ENCODE peak calls at places on chromosomes 5 and 9, in four cellular contexts. J is PC-3, M is GM23248, Q is hepatocyte. S is an unnamed sample. For H3K9me3, the result is how much of the 10 kb centered on the place peaks cover.

GRCh38 chr9:124855944-124856773 is 2.9 kb downstream of the WDR38 start:
- DNase-seq in J (peak), M (peak), Q (no peak), S (peak)

GRCh38 chr5:134887593-134888159 is 13.5 kb downstream of the TXNDC15 start:
- DNase-seq in Q (no peak), J (no peak), M (no peak), S (no peak)

GRCh38 chr9:112331676-112331955 is 1.8 kb downstream of the PTBP3 start:
- DNase-seq in J (peak), Q (no peak), M (no peak), S (no peak)

GRCh38 chr9:135971892-135972291 is 10.7 kb upstream of the UBAC1 start:
- DNase-seq in J (peak), Q (peak), M (no peak), S (peak)

GRCh38 chr5:143596500-143596820 is 193.0 kb upstream of the NR3C1 start:
- DNase-seq in M (no peak), J (no peak), Q (no peak), S (no peak)

GRCh38 chr9:130682490-130683121 is 11.0 kb upstream of the EXOSC2 start:
- DNase-seq in M (peak), J (peak), Q (peak), S (peak)

GRCh38 chr5:43685271-43685950 is 82.4 kb downstream of the NNT start:
- DNase-seq in Q (no peak), M (peak), J (no peak), S (no peak)

GRCh38 chr5:159849437-159850191 is 66.7 kb upstream of the ADRA1B start:
- DNase-seq in Q (no peak), J (peak), M (peak), S (no peak)

GRCh38 chr9:85872444-85872843 is 68.5 kb upstream of the NAA35 start:
- DNase-seq in Q (no peak), M (peak), J (no peak), S (no peak)

GRCh38 chr5:76820491-76820890 is 1.7 kb downstream of the F2RL1 start:
- DNase-seq in Q (no peak), J (peak), M (no peak), S (no peak)

GRCh38 chr5:132832612-132833011 is 2.2 kb upstream of the SHROOM1 start:
- DNase-seq in Q (no peak), J (no peak), M (no peak), S (no peak)

GRCh38 chr9:98101868-98102273 is 17.2 kb downstream of the TRIM14 start:
- DNase-seq in M (no peak), J (no peak), Q (no peak), S (peak)

GRCh38 chr9:33464045-33464636 is 9.6 kb downstream of the NOL6 start:
- DNase-seq in Q (no peak), M (no peak), J (no peak), S (no peak)

GRCh38 chr5:55600086-55600485 is 65.3 kb upstream of the PLPP1 start:
- DNase-seq in M (peak), J (no peak), Q (no peak), S (no peak)

GRCh38 chr5:149414405-149415244 is 35.5 kb upstream of the IL17B start:
- DNase-seq in M (peak), J (no peak), Q (no peak), S (no peak)

GRCh38 chr9:87206064-87206661 is 258.9 kb upstream of the GAS1 start:
- DNase-seq in M (peak), J (peak), Q (no peak), S (no peak)

GRCh38 chr9:82934949-82935348 is 128.0 kb downstream of the RASEF start:
- DNase-seq in J (peak), Q (peak), M (peak), S (peak)

GRCh38 chr9:135410831-135411473 is 68.6 kb upstream of the PPP1R26 start:
- DNase-seq in Q (peak), M (no peak), J (no peak), S (peak)

GRCh38 chr9:89278997-89279739 is 31.8 kb upstream of the CKS2 start:
- DNase-seq in J (peak), M (peak), Q (peak), S (peak)

GRCh38 chr5:56004874-56005273 is 10.1 kb upstream of the IL6ST start:
- DNase-seq in Q (no peak), M (no peak), J (no peak), S (no peak)

GRCh38 chr5:177513500-177513899 is 3.3 kb downstream of the DDX41 start:
- DNase-seq in M (no peak), Q (no peak), J (no peak), S (no peak)

GRCh38 chr5:68406344-68406743 is 190.8 kb downstream of the PIK3R1 start:
- DNase-seq in Q (no peak), M (no peak), J (peak), S (no peak)

GRCh38 chr5:169702726-169703481 is 65.8 kb downstream of the DOCK2 start:
- DNase-seq in Q (no peak), J (no peak), M (peak), S (peak)

GRCh38 chr5:52692618-52693017 is 95.1 kb upstream of the ITGA1 start:
- DNase-seq in M (peak), Q (no peak), J (no peak), S (no peak)

GRCh38 chr5:38011641-38012188 is 171.9 kb upstream of the GDNF start:
- DNase-seq in Q (no peak), J (no peak), M (no peak), S (no peak)

GRCh38 chr5:127320032-127320945 is 29.7 kb downstream of the MEGF10 start:
- DNase-seq in J (no peak), Q (no peak), M (peak), S (no peak)

GRCh38 chr5:93191426-93191825 is 389.6 kb downstream of the NR2F1-AS1 start:
- DNase-seq in Q (no peak), J (peak), M (no peak), S (no peak)

GRCh38 chr9:13689925-13690324 is 410.4 kb upstream of the MPDZ start:
- DNase-seq in J (peak), M (no peak), Q (no peak), S (no peak)

GRCh38 chr9:13688223-13688989 is 408.9 kb upstream of the MPDZ start:
- DNase-seq in Q (no peak), J (peak), M (no peak), S (peak)

GRCh38 chr9:13690595-13690994 is 411.1 kb upstream of the MPDZ start:
- DNase-seq in Q (no peak), M (no peak), J (peak), S (no peak)

GRCh38 chr9:13688990-13689600 is 409.6 kb upstream of the MPDZ start:
- DNase-seq in M (peak), Q (peak), J (peak), S (no peak)
- TF ChIP-seq EZH2phosphoT487 in M (no peak), Q (no peak), J (no peak), S (no peak)

GRCh38 chr5:21834863-21835262 is 1018.3 kb downstream of the CDH12 start:
- DNase-seq in M (no peak), Q (peak), J (no peak), S (no peak)
- H3K9me3 ChIP-seq in M (under half), Q (under half), J (under half), S (under half)

GRCh38 chr5:125298711-125299379 is 552.4 kb upstream of the ZNF608 start:
- DNase-seq in M (no peak), Q (no peak), J (no peak), S (no peak)

GRCh38 chr5:125298258-125298657 is 551.8 kb upstream of the ZNF608 start:
- DNase-seq in Q (no peak), M (peak), J (peak), S (no peak)

GRCh38 chr5:125302577-125302976 is 556.1 kb upstream of the ZNF608 start:
- DNase-seq in J (peak), Q (no peak), M (no peak), S (no peak)

GRCh38 chr5:125306741-125307140 is 560.3 kb upstream of the ZNF608 start:
- DNase-seq in Q (no peak), J (no peak), M (no peak), S (no peak)

GRCh38 chr5:125301704-125302103 is 555.3 kb upstream of the ZNF608 start:
- DNase-seq in M (no peak), Q (no peak), J (no peak), S (no peak)
- TF ChIP-seq EZH2 in M (no peak), Q (no peak), J (no peak), S (no peak)

GRCh38 chr9:78234810-78235209 is 1.1 kb upstream of the CEP78 start:
- DNase-seq in Q (no peak), J (no peak), M (peak), S (peak)
- TF ChIP-seq EZH2phosphoT487 in Q (no peak), J (no peak), M (no peak), S (no peak)

GRCh38 chr5:150905312-150905683 is 518 bp upstream of the ZNF300 start:
- DNase-seq in Q (no peak), J (no peak), M (no peak), S (no peak)

GRCh38 chr5:150901446-150901845 is 3.3 kb downstream of the ZNF300 start:
- DNase-seq in M (no peak), J (no peak), Q (no peak), S (no peak)

DNA sequence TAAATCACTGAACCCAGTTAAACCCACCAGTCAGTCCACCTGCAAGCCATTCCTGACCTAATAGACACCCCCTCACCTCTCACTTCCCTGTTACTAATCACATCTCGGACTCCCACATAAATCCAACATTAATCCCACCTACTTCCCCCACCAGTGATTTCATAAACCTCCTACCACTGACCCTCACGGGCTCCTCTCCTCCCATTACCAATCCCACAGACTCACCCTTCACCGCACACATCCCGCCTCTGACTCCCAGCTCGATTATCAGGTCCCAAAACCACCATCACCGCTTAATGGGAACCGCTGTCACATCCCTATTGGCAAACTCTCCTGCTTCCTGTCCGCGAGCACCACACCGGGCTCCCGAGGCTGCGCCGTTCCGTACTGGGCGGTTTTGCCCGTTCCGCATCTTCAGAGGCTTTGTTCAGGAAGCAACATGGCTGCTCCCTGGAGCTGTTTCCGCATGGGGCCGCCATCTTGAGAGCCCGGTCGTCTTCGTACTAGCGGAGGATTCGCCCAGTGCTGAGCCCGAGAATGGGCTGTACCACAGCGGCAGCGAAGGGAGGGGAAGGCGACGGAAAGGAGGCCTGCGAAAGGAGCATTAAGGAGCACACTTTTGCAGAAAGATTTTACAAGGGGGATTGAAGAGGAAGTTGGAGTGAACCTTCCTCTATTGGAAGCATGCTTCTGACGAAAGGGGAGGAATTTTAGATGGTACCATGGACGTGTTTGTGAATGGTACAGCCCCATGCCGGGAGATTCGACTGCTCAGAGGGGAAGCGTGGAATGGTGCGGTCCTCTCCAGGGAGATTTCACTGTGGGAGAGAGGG is at the start of gene ZNF300:
- DNase-seq in M (peak), Q (peak), J (no peak), S (peak)
- H3K9me3 ChIP-seq in M (under half), Q (under half), J (half or more), S (under half)

GRCh38 chr5:88672644-88673493 is 210.1 kb downstream of the MEF2C start:
- DNase-seq in J (no peak), Q (no peak), M (no peak), S (peak)

GRCh38 chr5:88676637-88677481 is 206.1 kb downstream of the MEF2C start:
- DNase-seq in M (no peak), Q (no peak), J (no peak), S (no peak)

GRCh38 chr5:88675159-88675757 is 207.7 kb downstream of the MEF2C start:
- DNase-seq in Q (no peak), J (no peak), M (no peak), S (no peak)

GRCh38 chr5:88675758-88676636 is 207.0 kb downstream of the MEF2C start:
- DNase-seq in J (no peak), Q (peak), M (peak), S (peak)

DNA sequence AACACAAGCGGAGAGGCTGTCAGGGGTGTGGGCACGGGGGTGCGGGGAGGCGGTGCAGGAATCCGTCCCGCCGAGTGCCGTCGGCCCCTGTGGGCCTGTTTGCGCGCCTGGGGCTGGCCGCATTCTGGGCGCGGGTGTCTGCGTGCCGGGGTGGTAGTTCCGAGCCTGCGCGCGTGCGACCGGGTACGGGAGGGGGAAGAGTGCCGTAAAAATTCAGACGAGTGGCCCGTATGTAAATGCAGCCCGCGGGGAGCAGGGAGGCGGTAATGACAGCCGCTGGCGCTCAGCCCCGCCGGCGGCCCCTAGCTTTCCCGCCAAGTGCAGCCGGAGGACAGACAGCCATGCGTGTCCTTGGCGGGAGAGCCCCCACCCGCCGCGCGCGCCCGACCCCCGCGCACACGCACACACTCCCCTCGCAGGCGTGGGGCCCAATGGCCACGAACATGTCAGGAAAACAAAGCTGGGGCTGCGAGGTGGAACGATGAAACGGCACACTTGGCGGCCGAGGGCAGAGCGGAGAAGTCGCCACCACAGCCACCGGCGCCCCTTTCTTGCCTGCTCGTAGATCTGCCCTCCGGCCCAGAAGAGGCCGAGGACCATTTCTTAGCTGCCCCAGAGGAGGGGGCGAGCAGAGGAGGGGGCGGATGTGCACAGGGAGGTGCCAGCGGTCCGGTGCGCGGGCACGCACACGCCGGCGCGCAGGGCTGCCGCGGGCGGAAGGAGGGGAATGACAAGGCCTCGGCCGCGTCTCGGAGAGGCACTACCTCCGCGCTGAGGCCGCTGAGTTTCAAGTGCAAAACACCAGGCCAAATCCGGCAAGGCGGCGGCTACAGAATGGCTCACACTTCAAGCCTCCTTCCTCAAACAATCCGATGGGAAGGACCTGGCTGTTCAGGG is 208.5 kb downstream of the MEF2C start:
- DNase-seq in Q (no peak), J (no peak), M (peak), S (peak)
- TF ChIP-seq EZH2 in Q (peak), J (no peak), M (peak), S (peak)

GRCh38 chr9:128136816-128137793 is 9.6 kb upstream of the PTGES2 start:
- DNase-seq in J (peak), Q (no peak), M (peak), S (no peak)
- TF ChIP-seq EZH2phosphoT487 in J (no peak), Q (no peak), M (no peak), S (no peak)

GRCh38 chr5:180259260-180259611 is 32.6 kb downstream of the MAPK9 start:
- DNase-seq in M (no peak), J (peak), Q (no peak), S (no peak)
- H3K9me3 ChIP-seq in M (under half), J (half or more), Q (half or more), S (half or more)

GRCh38 chr9:34590376-34591090 is 1.0 kb upstream of the CNTFR start:
- DNase-seq in M (no peak), Q (no peak), J (no peak), S (peak)

GRCh38 chr9:34594177-34594576 is 4.7 kb upstream of the CNTFR start:
- DNase-seq in J (no peak), M (no peak), Q (no peak), S (no peak)

GRCh38 chr9:34591911-34592866 is 2.7 kb upstream of the CNTFR start:
- DNase-seq in Q (no peak), J (no peak), M (no peak), S (no peak)

GRCh38 chr9:34591091-34591910 is 1.8 kb upstream of the CNTFR start:
- DNase-seq in M (peak), J (peak), Q (peak), S (peak)

DNA sequence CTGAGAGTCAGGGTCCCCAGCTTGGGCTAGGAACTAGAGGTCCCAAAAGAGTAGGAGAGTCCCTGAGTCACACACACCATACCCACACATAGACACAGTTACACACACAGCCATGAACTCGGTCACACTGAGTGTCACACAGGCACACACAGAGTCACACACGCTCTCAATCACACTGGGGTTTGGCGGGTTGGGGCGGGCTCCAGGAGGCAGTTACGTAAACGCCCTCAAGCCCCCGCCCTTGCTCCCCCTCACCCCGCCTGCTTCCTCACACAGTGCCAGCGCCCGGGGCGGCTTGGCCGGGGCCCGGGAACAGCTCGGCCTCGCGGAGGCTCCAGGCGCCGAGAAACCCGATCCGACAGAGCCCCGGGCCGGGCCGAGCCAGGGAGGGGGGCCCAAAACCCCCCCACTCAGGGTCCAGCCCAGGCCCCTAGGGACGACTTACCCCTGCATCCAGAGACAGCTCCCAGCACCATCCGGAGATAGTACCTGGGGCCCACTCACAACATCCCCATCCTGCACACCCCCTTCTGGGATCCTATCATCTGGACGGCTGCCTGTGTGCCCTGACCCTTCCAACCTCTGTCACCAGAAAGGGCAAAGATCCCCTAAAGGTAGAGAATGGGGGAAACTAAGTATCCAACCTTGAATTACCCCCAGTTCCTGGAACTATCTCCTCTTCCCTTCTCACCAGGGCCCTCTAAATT is 3.5 kb upstream of the CNTFR start:
- DNase-seq in J (peak), M (peak), Q (peak), S (peak)
- TF ChIP-seq EZH2 in J (no peak), M (peak), Q (no peak), S (no peak)

GRCh38 chr5:157767674-157768073 is 24.2 kb downstream of the LSM11 start:
- DNase-seq in M (no peak), J (no peak), Q (no peak), S (no peak)
- TF ChIP-seq EZH2phosphoT487 in M (no peak), J (no peak), Q (no peak), S (no peak)

S was measured in neural progenitor cell.